ENCODE peak calls at places on chromosome 21, in four cellular contexts. V, J, Z and E are unnamed samples.

GRCh38 chr21:34661848-34662247 is 6.9 kb upstream of the CLIC6 start:
- DNase-seq in V (no peak), J (no peak), Z (no peak), E (no peak)

GRCh38 chr21:45338326-45339017 is 50.8 kb upstream of the POFUT2 start:
- DNase-seq in V (no peak), J (no peak), Z (no peak), E (no peak)

GRCh38 chr21:34835526-34835925 is 166.7 kb downstream of the CLIC6 start:
- DNase-seq in V (peak; percentile 32), J (peak; percentile 41), Z (peak; percentile 95), E (no peak)

GRCh38 chr21:14526816-14527689 is 19.1 kb downstream of the SAMSN1 start:
- DNase-seq in V (no peak), J (no peak), Z (no peak), E (no peak)

GRCh38 chr21:15592271-15592860 is 137.4 kb upstream of the USP25 start:
- DNase-seq in V (peak; percentile 50), J (peak; percentile 59), Z (peak; percentile 75), E (peak; percentile 30)

GRCh38 chr21:33608559-33608958 is 20.1 kb upstream of the DONSON start:
- DNase-seq in V (no peak), J (no peak), Z (peak; percentile 57), E (no peak)

GRCh38 chr21:41684381-41685245 is 82.2 kb downstream of the RIPK4 start:
- DNase-seq in V (peak; percentile 64), J (peak; percentile 31), Z (peak; percentile 65), E (no peak)

GRCh38 chr21:25563399-25564116 is 43.7 kb downstream of the MRPL39 start:
- DNase-seq in V (no peak), J (peak; percentile 40), Z (no peak), E (no peak)

GRCh38 chr21:35291963-35292627 is 243.0 kb upstream of the RUNX1 start:
- DNase-seq in V (no peak), J (peak; percentile 28), Z (peak; percentile 47), E (no peak)

GRCh38 chr21:29130234-29130993 is at the start of gene MAP3K7CL:
- DNase-seq in V (peak; percentile 94), J (peak; percentile 100), Z (peak; percentile 91), E (no peak)

GRCh38 chr21:44831227-44831626 is 13.4 kb upstream of the SUMO3 start:
- DNase-seq in V (no peak), J (no peak), Z (no peak), E (no peak)

GRCh38 chr21:44872568-44873355 is 728 bp downstream of the PTTG1IP start:
- DNase-seq in V (peak; percentile 29), J (peak; percentile 35), Z (peak; percentile 63), E (peak; percentile 48)

GRCh38 chr21:37367301-37367757 is 756 bp downstream of the DYRK1A start:
- DNase-seq in V (peak; percentile 61), J (no peak), Z (no peak), E (no peak)

GRCh38 chr21:41952568-41953248 is 1.1 kb downstream of the C2CD2 start:
- DNase-seq in V (no peak), J (no peak), Z (no peak), E (no peak)

GRCh38 chr21:31316488-31317169 is 27.4 kb downstream of the TIAM1 start:
- DNase-seq in V (no peak), J (no peak), Z (no peak), E (no peak)

GRCh38 chr21:21200103-21200938 is 202.1 kb downstream of the NCAM2 start:
- DNase-seq in V (peak; percentile 77), J (peak; percentile 98), Z (peak; percentile 96), E (no peak)

GRCh38 chr21:35390013-35390776 is 341.1 kb upstream of the RUNX1 start:
- DNase-seq in V (peak; percentile 47), J (peak; percentile 59), Z (peak; percentile 47), E (no peak)

GRCh38 chr21:30354308-30355005 is 6.1 kb upstream of the KRTAP23-1 start:
- DNase-seq in V (no peak), J (no peak), Z (no peak), E (no peak)

GRCh38 chr21:30044447-30045064 is 104.8 kb upstream of the GRIK1 start:
- DNase-seq in V (peak; percentile 28), J (peak; percentile 22), Z (peak; percentile 69), E (peak; percentile 12)

GRCh38 chr21:39106881-39107462 is 76.3 kb downstream of the PSMG1 start:
- DNase-seq in V (no peak), J (no peak), Z (no peak), E (no peak)

GRCh38 chr21:22421416-22422190 is 1423.4 kb downstream of the NCAM2 start:
- DNase-seq in V (no peak), J (no peak), Z (no peak), E (no peak)

GRCh38 chr21:44428281-44428942 is 26.9 kb upstream of the LRRC3 start:
- DNase-seq in V (no peak), J (no peak), Z (no peak), E (peak; percentile 64)

GRCh38 chr21:42286416-42286815 is 28.8 kb downstream of the TFF3 start:
- DNase-seq in V (no peak), J (no peak), Z (no peak), E (no peak)

GRCh38 chr21:27422435-27422834 is 455.5 kb upstream of the ADAMTS5 start:
- DNase-seq in V (no peak), J (peak; percentile 33), Z (no peak), E (no peak)

GRCh38 chr21:32298658-32299081 is at the start of gene MRAP:
- DNase-seq in V (no peak), J (no peak), Z (no peak), E (no peak)

GRCh38 chr21:39111928-39112327 is 71.3 kb downstream of the PSMG1 start:
- DNase-seq in V (peak; percentile 36), J (peak; percentile 36), Z (no peak), E (no peak)

GRCh38 chr21:21232320-21232719 is 234.1 kb downstream of the NCAM2 start:
- DNase-seq in V (peak; percentile 32), J (peak; percentile 66), Z (peak; percentile 79), E (no peak)